ENCODE peak calls at places on chromosomes 7 and 10, in eight cellular contexts. R, F, V, S, I, G, K and U are unnamed samples.

GRCh38 chr10:3542185-3542611 is 242.8 kb downstream of the KLF6 start:
- DNase-seq in G (no peak), K (no peak), S (no peak), I (no peak), F (no peak), V (peak), R (no peak), U (peak)

GRCh38 chr10:49171326-49172140 is 16.7 kb downstream of the TMEM273 start:
- DNase-seq in G (peak), S (no peak), F (no peak), I (no peak), R (no peak), K (peak), V (no peak), U (no peak)

GRCh38 chr10:83108565-83109333 is 1030.6 kb upstream of the GHITM start:
- DNase-seq in V (no peak), I (no peak), S (no peak), F (no peak), K (no peak), G (no peak), R (no peak), U (peak)

GRCh38 chr10:109219935-109220334 is 703.4 kb downstream of the XPNPEP1 start:
- DNase-seq in K (no peak), F (no peak), V (no peak), S (no peak), G (no peak), R (no peak), I (no peak), U (no peak)

GRCh38 chr10:23186697-23187096 is 5.4 kb upstream of the PTF1A start:
- DNase-seq in R (no peak), I (no peak), G (no peak), S (no peak), F (no peak), K (no peak), V (no peak), U (no peak)

GRCh38 chr10:110864662-110865140 is 7.0 kb upstream of the PDCD4 start:
- DNase-seq in F (no peak), I (no peak), S (peak), R (peak), G (no peak), K (no peak), V (no peak), U (no peak)

GRCh38 chr10:122551450-122551849 is 9.1 kb upstream of the DMBT1 start:
- DNase-seq in I (peak), G (peak), V (no peak), R (no peak), K (no peak), F (no peak), S (no peak), U (no peak)

GRCh38 chr7:115748123-115748738 is 282.3 kb downstream of the TFEC start:
- DNase-seq in K (no peak), G (no peak), V (no peak), S (no peak), I (no peak), F (peak), R (peak), U (no peak)

GRCh38 chr10:48494073-48494472 is 110.8 kb downstream of the ARHGAP22 start:
- DNase-seq in S (no peak), K (peak), G (peak), V (no peak), R (no peak), I (no peak), F (no peak), U (no peak)